ENCODE peak calls at places on chromosome 21, in six cellular contexts. Y is GM12878, B is HepG2, O is K562, X is HCT116, C is H1. N is an unnamed sample.

GRCh38 chr21:35932232-35932911 is 128.0 kb downstream of the SETD4 start:
- DNase-seq in C (no peak), B (no peak), Y (peak; percentile 36), X (peak; percentile 91), O (peak; percentile 31), N (no peak)

GRCh38 chr21:32412998-32413504 is 545 bp downstream of the EVA1C start:
- DNase-seq in X (no peak), B (no peak), O (no peak), C (no peak), Y (no peak), N (no peak)

GRCh38 chr21:40013001-40013735 is 145.9 kb downstream of the PCP4 start:
- DNase-seq in X (no peak), B (no peak), C (no peak), O (no peak), Y (no peak), N (no peak)

GRCh38 chr21:41865002-41865777 is 14.0 kb downstream of the PRDM15 start:
- DNase-seq in C (no peak), O (peak; percentile 58), B (no peak), X (no peak), Y (peak; percentile 80), N (no peak)

GRCh38 chr21:18914570-18914969 is 511.0 kb upstream of the TMPRSS15 start:
- DNase-seq in O (no peak), B (no peak), C (no peak), Y (no peak), X (no peak), N (no peak)

GRCh38 chr21:25528511-25528910 is 78.8 kb downstream of the MRPL39 start:
- DNase-seq in B (no peak), X (no peak), Y (no peak), O (no peak), C (no peak), N (no peak)

GRCh38 chr21:25400427-25400826 is 206.9 kb downstream of the MRPL39 start:
- DNase-seq in O (no peak), C (no peak), Y (no peak), X (no peak), B (no peak), N (no peak)

GRCh38 chr21:36209626-36210171 is 53.1 kb downstream of the DOP1B start:
- DNase-seq in X (peak; percentile 73), Y (no peak), O (peak; percentile 72), B (peak; percentile 71), C (peak; percentile 70), N (peak; percentile 39)

GRCh38 chr21:28781602-28782274 is 210.9 kb downstream of the LTN1 start:
- DNase-seq in C (no peak), B (peak; percentile 4), Y (no peak), O (peak; percentile 30), X (peak; percentile 6), N (peak; percentile 37)

GRCh38 chr21:31945576-31945975 is 72.8 kb downstream of the HUNK start:
- DNase-seq in C (no peak), X (no peak), O (no peak), Y (no peak), B (no peak), N (no peak)

GRCh38 chr21:41142051-41142795 is 25.7 kb upstream of the BACE2 start:
- DNase-seq in O (no peak), B (peak; percentile 2), Y (no peak), X (no peak), C (no peak), N (no peak)

GRCh38 chr21:41894922-41895557 is 15.9 kb upstream of the PRDM15 start:
- DNase-seq in C (no peak), Y (no peak), B (no peak), O (peak; percentile 88), X (no peak), N (no peak)

GRCh38 chr21:44374601-44375280 is 21.3 kb downstream of the TRPM2 start:
- DNase-seq in Y (no peak), C (no peak), X (no peak), B (no peak), O (no peak), N (no peak)

GRCh38 chr21:17858764-17859163 is 39.6 kb upstream of the C21orf91 start:
- DNase-seq in O (no peak), X (no peak), C (no peak), B (no peak), Y (no peak), N (no peak)

GRCh38 chr21:41071410-41071809 is 96.5 kb upstream of the BACE2 start:
- DNase-seq in O (peak; percentile 29), C (peak; percentile 72), B (no peak), X (no peak), Y (no peak), N (peak; percentile 37)

GRCh38 chr21:41819236-41819855 is 52.5 kb upstream of the RIPK4 start:
- DNase-seq in B (no peak), O (no peak), X (no peak), Y (no peak), C (no peak), N (no peak)

GRCh38 chr21:42172596-42173483 is 46.1 kb upstream of the ABCG1 start:
- DNase-seq in B (no peak), X (no peak), Y (no peak), O (no peak), C (no peak), N (no peak)

GRCh38 chr21:31536138-31536537 is 123.4 kb upstream of the SOD1 start:
- DNase-seq in Y (no peak), O (no peak), C (no peak), B (no peak), X (no peak), N (no peak)

GRCh38 chr21:39373634-39374033 is 24.7 kb upstream of the HMGN1 start:
- DNase-seq in Y (no peak), C (no peak), B (peak; percentile 62), O (peak; percentile 68), X (no peak), N (peak; percentile 54)

GRCh38 chr21:46618738-46619369 is 14.0 kb upstream of the S100B start:
- DNase-seq in X (no peak), O (no peak), C (no peak), Y (no peak), B (no peak), N (no peak)

GRCh38 chr21:32572574-32573420 is 12.5 kb downstream of the TCP10L start:
- DNase-seq in C (no peak), O (peak; percentile 76), X (no peak), B (peak; percentile 71), Y (no peak), N (no peak)

GRCh38 chr21:41289431-41289830 is 27.2 kb upstream of the FAM3B start:
- DNase-seq in B (peak; percentile 5), O (peak; percentile 5), Y (no peak), X (peak; percentile 21), C (peak; percentile 52), N (no peak)

GRCh38 chr21:35963920-35964451 is 96.3 kb downstream of the SETD4 start:
- DNase-seq in X (no peak), C (no peak), O (peak; percentile 60), B (no peak), Y (no peak), N (no peak)

GRCh38 chr21:26379561-26379960 is 193.5 kb downstream of the CYYR1 start:
- DNase-seq in B (no peak), X (no peak), C (no peak), Y (no peak), O (no peak), N (no peak)

GRCh38 chr21:25858328-25858727 is 123.6 kb downstream of the GABPA start:
- DNase-seq in B (no peak), C (no peak), X (no peak), Y (no peak), O (no peak), N (no peak)

DNA sequence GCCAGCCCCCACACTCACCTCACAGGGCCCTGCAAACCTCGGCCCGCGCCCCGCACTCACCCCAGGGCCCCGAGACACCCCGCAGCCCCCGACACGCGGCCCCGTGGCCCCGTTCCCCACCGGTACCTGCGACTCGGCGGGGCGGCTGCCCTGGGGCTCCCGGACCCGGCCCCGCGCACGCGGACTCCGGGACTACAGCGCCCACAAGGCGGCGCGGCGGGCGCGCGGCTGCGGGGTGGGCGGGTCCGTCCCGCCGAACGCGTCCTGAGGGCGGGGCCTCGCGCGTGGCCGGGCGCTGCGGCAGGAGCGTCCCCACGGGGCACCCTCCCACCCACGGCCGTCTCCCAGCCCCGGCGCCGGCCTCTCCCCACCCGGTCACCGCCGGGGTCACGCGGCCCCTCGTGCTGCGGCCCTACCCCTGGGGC is at the start of gene SLC19A1:
- DNase-seq in Y (no peak), C (peak; percentile 71), O (peak; percentile 89), B (no peak), X (no peak), N (peak; percentile 99)
- TF ChIP-seq YY1 in Y (no peak), C (no peak), O (no peak), B (peak; percentile 27), X (peak; percentile 2), N (no peak)

DNA sequence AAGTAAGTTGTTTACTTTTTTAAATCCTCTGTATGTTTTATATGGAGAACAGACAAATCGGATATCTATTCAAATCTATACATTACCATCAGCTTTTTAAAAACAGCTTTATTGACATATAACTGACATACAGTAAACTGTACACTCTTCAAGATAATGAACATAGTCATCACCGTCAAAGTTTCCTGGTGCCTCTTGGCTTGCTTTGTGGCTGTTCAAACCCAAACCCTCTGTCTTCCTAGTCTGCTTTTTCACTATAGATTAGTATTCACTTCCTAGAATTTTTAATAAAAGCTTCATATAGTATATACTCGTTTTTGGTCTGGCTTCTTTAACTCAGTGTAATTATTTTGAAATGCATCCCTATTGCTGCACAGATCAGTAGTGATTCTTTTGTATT is 56.4 kb upstream of the TPTE start:
- DNase-seq in Y (no peak), B (no peak), O (no peak), X (no peak), C (no peak), N (no peak)
- TF ChIP-seq YY1 in Y (no peak), B (no peak), O (no peak), X (no peak), C (no peak), N (no peak)

GRCh38 chr21:34839070-34839820 is 170.5 kb downstream of the CLIC6 start:
- DNase-seq in X (no peak), B (no peak), C (no peak), O (no peak), Y (no peak), N (no peak)
- TF ChIP-seq YY1 in X (no peak), B (no peak), C (no peak), O (no peak), Y (no peak), N (no peak)

GRCh38 chr21:37368536-37369279 is 2.1 kb downstream of the DYRK1A start:
- DNase-seq in C (no peak), X (no peak), Y (no peak), O (peak; percentile 61), B (no peak), N (no peak)
- TF ChIP-seq YY1 in C (no peak), X (no peak), Y (no peak), O (no peak), B (no peak), N (no peak)

DNA sequence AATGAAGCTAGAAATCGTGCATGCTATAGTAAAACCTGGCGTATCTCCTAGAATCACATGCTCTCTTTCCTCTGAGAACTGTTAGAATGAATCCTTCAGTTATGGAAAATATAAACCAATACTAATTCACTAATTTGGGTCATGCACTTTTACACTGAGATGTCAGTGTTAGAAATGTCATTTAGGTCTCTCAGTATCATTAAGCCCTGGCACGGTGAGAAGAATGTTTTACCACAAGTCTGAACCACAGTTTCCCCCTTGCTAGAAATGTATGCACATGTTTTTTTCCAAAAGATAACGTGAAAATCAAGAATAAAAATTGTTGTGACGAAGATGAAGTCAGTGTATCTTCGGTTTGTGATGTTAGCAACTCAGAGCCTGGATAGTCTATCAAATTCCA is 1062.8 kb upstream of the NCAM2 start:
- DNase-seq in O (no peak), B (no peak), C (no peak), Y (no peak), X (no peak), N (no peak)
- TF ChIP-seq YY1 in O (no peak), B (no peak), C (no peak), Y (no peak), X (no peak), N (no peak)